ENCODE peak calls at places on chromosomes 1 and 21, in ten cellular contexts. W, Z, E, B, H, N, V, P, I and C are unnamed samples.

GRCh38 chr21:46203203-46203600 is 18.9 kb upstream of the SPATC1L start:
- DNase-seq in H (no peak), Z (no peak), W (no peak), P (no peak), V (no peak), N (no peak), E (no peak), B (no peak), I (no peak), C (no peak)

GRCh38 chr21:46168238-46168637 is 12.9 kb upstream of the FTCD start:
- DNase-seq in H (no peak), B (no peak), V (no peak), I (no peak), E (no peak), Z (no peak), W (no peak), N (no peak), P (no peak), C (no peak)

GRCh38 chr1:197614916-197615692 is 160.2 kb downstream of the DENND1B start:
- DNase-seq in W (peak), B (peak), I (peak), H (peak), P (peak), Z (peak), V (peak), E (no peak), N (peak), C (peak)

GRCh38 chr1:6329392-6329791 is 64.2 kb downstream of the ACOT7 start:
- DNase-seq in Z (no peak), N (no peak), I (no peak), E (no peak), H (no peak), P (no peak), V (no peak), W (peak), B (no peak), C (no peak)

GRCh38 chr1:208172389-208173140 is 71.6 kb downstream of the PLXNA2 start:
- DNase-seq in N (no peak), I (no peak), H (no peak), W (no peak), E (no peak), Z (no peak), P (peak), B (no peak), V (no peak), C (peak)

GRCh38 chr1:28259935-28260802 is 851 bp downstream of the SESN2 start:
- DNase-seq in B (peak), Z (peak), E (peak), H (no peak), I (peak), V (peak), N (peak), W (peak), P (peak), C (peak)

GRCh38 chr1:166974647-166975345 is 544 bp downstream of the ILDR2 start:
- DNase-seq in Z (no peak), V (peak), W (no peak), I (no peak), B (no peak), E (no peak), N (no peak), P (no peak), H (peak), C (no peak)

GRCh38 chr1:37793773-37794371 is at the start of gene MANEAL:
- DNase-seq in H (no peak), W (peak), V (peak), B (no peak), Z (peak), N (peak), P (peak), I (peak), E (no peak), C (peak)

GRCh38 chr1:22662986-22663408 is 10.0 kb downstream of the C1QB start:
- DNase-seq in B (no peak), E (no peak), W (no peak), Z (no peak), P (no peak), H (no peak), I (no peak), V (no peak), N (no peak), C (no peak)

GRCh38 chr1:4658643-4659042 is 4.2 kb downstream of the AJAP1 start:
- DNase-seq in I (no peak), V (no peak), P (no peak), B (no peak), H (no peak), W (no peak), N (no peak), E (no peak), Z (no peak), C (no peak)

GRCh38 chr1:210257698-210258395 is 25.3 kb downstream of the SERTAD4 start:
- DNase-seq in N (no peak), B (no peak), P (no peak), E (no peak), I (no peak), W (peak), H (no peak), Z (no peak), V (no peak), C (no peak)

GRCh38 chr21:45836694-45837670 is 144.6 kb upstream of the COL6A1 start:
- DNase-seq in N (no peak), P (no peak), H (no peak), W (no peak), B (no peak), E (no peak), Z (no peak), V (no peak), I (no peak), C (no peak)

GRCh38 chr1:57101171-57101570 is 135.4 kb upstream of the C8B start:
- DNase-seq in W (peak), V (no peak), E (no peak), I (no peak), Z (no peak), N (no peak), B (no peak), P (no peak), H (no peak), C (no peak)